ENCODE peak calls at places on chromosome 13, in six cellular contexts. One of them, this sample, is unnamed. For H3K4me1, the result is how much of the 10 kb centered on the place peaks cover.

GRCh38 chr13:77009011-77009410 is 17.1 kb downstream of the CLN5 start:
- DNase-seq in H1: no peak
- DNase-seq in H9: no peak
- DNase-seq in IMR-90: peak
- DNase-seq in trophoblast cell: no peak
- DNase-seq in mesenchymal stem cell: no peak
- DNase-seq in this sample: no peak

GRCh38 chr13:20391597-20392452 is 133.8 kb downstream of the CRYL1 start:
- DNase-seq in H1: no peak
- DNase-seq in IMR-90: no peak
- DNase-seq in mesenchymal stem cell: no peak
- DNase-seq in trophoblast cell: peak
- DNase-seq in H9: no peak
- DNase-seq in this sample: no peak

GRCh38 chr13:42114912-42115311 is 66.5 kb downstream of the DGKH start:
- DNase-seq in H1: no peak
- DNase-seq in IMR-90: no peak
- DNase-seq in H9: no peak
- DNase-seq in trophoblast cell: no peak
- DNase-seq in mesenchymal stem cell: no peak
- DNase-seq in this sample: no peak

GRCh38 chr13:52459668-52460067 is 4.4 kb downstream of the CKAP2 start:
- DNase-seq in mesenchymal stem cell: peak
- DNase-seq in H1: no peak
- DNase-seq in IMR-90: peak
- DNase-seq in H9: no peak
- DNase-seq in trophoblast cell: no peak
- DNase-seq in this sample: no peak

GRCh38 chr13:110576070-110576394 is 14.5 kb upstream of the RAB20 start:
- DNase-seq in H9: no peak
- DNase-seq in mesenchymal stem cell: no peak
- DNase-seq in IMR-90: no peak
- DNase-seq in trophoblast cell: no peak
- DNase-seq in H1: no peak
- DNase-seq in this sample: no peak

GRCh38 chr13:41563501-41564001 is 106.2 kb downstream of the RGCC start:
- DNase-seq in H1: no peak
- DNase-seq in IMR-90: peak
- DNase-seq in H9: no peak
- DNase-seq in mesenchymal stem cell: peak
- DNase-seq in trophoblast cell: no peak
- DNase-seq in this sample: no peak

GRCh38 chr13:33205804-33206221 is 79.7 kb downstream of the STARD13 start:
- DNase-seq in IMR-90: peak
- DNase-seq in H9: no peak
- DNase-seq in trophoblast cell: no peak
- DNase-seq in H1: no peak
- DNase-seq in mesenchymal stem cell: peak
- DNase-seq in this sample: no peak

GRCh38 chr13:94224670-94225069 is 254.8 kb downstream of the DCT start:
- DNase-seq in mesenchymal stem cell: no peak
- DNase-seq in IMR-90: no peak
- DNase-seq in H1: no peak
- DNase-seq in trophoblast cell: no peak
- DNase-seq in H9: no peak
- DNase-seq in this sample: no peak

GRCh38 chr13:46641274-46642081 is 88.5 kb downstream of the LRCH1 start:
- DNase-seq in H1: no peak
- DNase-seq in trophoblast cell: no peak
- DNase-seq in mesenchymal stem cell: peak
- DNase-seq in H9: no peak
- DNase-seq in IMR-90: no peak
- DNase-seq in this sample: no peak

GRCh38 chr13:97976551-97977375 is 23.3 kb downstream of the IPO5 start:
- DNase-seq in H9: peak
- DNase-seq in mesenchymal stem cell: peak
- DNase-seq in H1: no peak
- DNase-seq in IMR-90: no peak
- DNase-seq in trophoblast cell: peak
- DNase-seq in this sample: peak

GRCh38 chr13:110089815-110090214 is 217.1 kb downstream of the COL4A1 start:
- DNase-seq in trophoblast cell: no peak
- DNase-seq in mesenchymal stem cell: no peak
- DNase-seq in IMR-90: no peak
- DNase-seq in H9: no peak
- DNase-seq in H1: no peak
- DNase-seq in this sample: no peak

GRCh38 chr13:99033814-99034213 is 56.0 kb upstream of the DOCK9 start:
- DNase-seq in H9: no peak
- DNase-seq in trophoblast cell: no peak
- DNase-seq in H1: no peak
- DNase-seq in IMR-90: peak
- DNase-seq in mesenchymal stem cell: peak
- DNase-seq in this sample: peak

GRCh38 chr13:110775576-110775975 is 62.1 kb downstream of the ING1 start:
- DNase-seq in trophoblast cell: no peak
- DNase-seq in H9: no peak
- DNase-seq in IMR-90: no peak
- DNase-seq in H1: no peak
- DNase-seq in mesenchymal stem cell: no peak
- DNase-seq in this sample: no peak

GRCh38 chr13:41054212-41054877 is 7.0 kb upstream of the WBP4 start:
- DNase-seq in IMR-90: peak
- DNase-seq in H9: no peak
- DNase-seq in H1: no peak
- DNase-seq in mesenchymal stem cell: peak
- DNase-seq in trophoblast cell: peak
- DNase-seq in this sample: no peak

GRCh38 chr13:46386426-46386995 is 541 bp downstream of the RUBCNL start:
- DNase-seq in mesenchymal stem cell: peak
- DNase-seq in IMR-90: no peak
- DNase-seq in trophoblast cell: no peak
- DNase-seq in H1: no peak
- DNase-seq in H9: no peak
- DNase-seq in this sample: no peak

GRCh38 chr13:100650321-100650720 is 24.3 kb downstream of the TMTC4 start:
- DNase-seq in IMR-90: no peak
- DNase-seq in mesenchymal stem cell: no peak
- DNase-seq in H9: no peak
- DNase-seq in H1: no peak
- DNase-seq in trophoblast cell: no peak
- DNase-seq in this sample: no peak

DNA sequence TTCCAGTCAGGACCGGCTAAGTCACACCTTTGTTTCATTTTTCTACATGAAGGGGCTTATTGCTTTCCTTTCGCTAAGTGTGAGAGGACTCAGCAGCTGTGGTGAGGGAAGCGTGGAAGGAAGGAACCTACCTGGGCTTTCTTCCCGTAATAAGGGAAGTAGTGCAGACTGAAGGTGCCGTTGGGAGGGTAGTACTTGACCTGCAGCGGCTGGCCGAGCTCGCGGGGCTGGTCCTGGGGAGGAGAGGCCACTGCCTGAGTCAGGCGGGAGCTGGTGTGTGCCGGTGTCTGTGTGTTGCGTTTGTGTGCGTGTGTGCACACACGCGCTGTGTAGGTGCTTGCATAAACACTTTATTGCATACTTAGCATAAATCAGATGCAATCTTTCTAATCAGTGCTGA is 7.7 kb downstream of the ATP4B start:
- DNase-seq in IMR-90: no peak
- DNase-seq in trophoblast cell: no peak
- DNase-seq in H9: no peak
- DNase-seq in mesenchymal stem cell: no peak
- DNase-seq in H1: no peak
- DNase-seq in this sample: no peak
- H3K4me1 ChIP-seq in IMR-90: under half
- H3K4me1 ChIP-seq in trophoblast cell: under half
- H3K4me1 ChIP-seq in H9: under half
- H3K4me1 ChIP-seq in mesenchymal stem cell: under half
- H3K4me1 ChIP-seq in H1: under half
- H3K4me1 ChIP-seq in this sample: under half

GRCh38 chr13:24148414-24149305 is 11.9 kb upstream of the SPATA13 start:
- DNase-seq in H9: peak
- DNase-seq in mesenchymal stem cell: peak
- DNase-seq in trophoblast cell: peak
- DNase-seq in H1: peak
- DNase-seq in IMR-90: peak
- DNase-seq in this sample: no peak

GRCh38 chr13:24147570-24147963 is 13.0 kb upstream of the SPATA13 start:
- DNase-seq in H1: no peak
- DNase-seq in trophoblast cell: no peak
- DNase-seq in H9: no peak
- DNase-seq in mesenchymal stem cell: no peak
- DNase-seq in IMR-90: no peak
- DNase-seq in this sample: no peak

GRCh38 chr13:24150613-24151012 is 9.9 kb upstream of the SPATA13 start:
- DNase-seq in trophoblast cell: no peak
- DNase-seq in mesenchymal stem cell: no peak
- DNase-seq in IMR-90: no peak
- DNase-seq in H1: no peak
- DNase-seq in H9: no peak
- DNase-seq in this sample: no peak

GRCh38 chr13:24151864-24152263 is 8.7 kb upstream of the SPATA13 start:
- DNase-seq in H9: no peak
- DNase-seq in IMR-90: no peak
- DNase-seq in H1: no peak
- DNase-seq in mesenchymal stem cell: no peak
- DNase-seq in trophoblast cell: no peak
- DNase-seq in this sample: no peak

DNA sequence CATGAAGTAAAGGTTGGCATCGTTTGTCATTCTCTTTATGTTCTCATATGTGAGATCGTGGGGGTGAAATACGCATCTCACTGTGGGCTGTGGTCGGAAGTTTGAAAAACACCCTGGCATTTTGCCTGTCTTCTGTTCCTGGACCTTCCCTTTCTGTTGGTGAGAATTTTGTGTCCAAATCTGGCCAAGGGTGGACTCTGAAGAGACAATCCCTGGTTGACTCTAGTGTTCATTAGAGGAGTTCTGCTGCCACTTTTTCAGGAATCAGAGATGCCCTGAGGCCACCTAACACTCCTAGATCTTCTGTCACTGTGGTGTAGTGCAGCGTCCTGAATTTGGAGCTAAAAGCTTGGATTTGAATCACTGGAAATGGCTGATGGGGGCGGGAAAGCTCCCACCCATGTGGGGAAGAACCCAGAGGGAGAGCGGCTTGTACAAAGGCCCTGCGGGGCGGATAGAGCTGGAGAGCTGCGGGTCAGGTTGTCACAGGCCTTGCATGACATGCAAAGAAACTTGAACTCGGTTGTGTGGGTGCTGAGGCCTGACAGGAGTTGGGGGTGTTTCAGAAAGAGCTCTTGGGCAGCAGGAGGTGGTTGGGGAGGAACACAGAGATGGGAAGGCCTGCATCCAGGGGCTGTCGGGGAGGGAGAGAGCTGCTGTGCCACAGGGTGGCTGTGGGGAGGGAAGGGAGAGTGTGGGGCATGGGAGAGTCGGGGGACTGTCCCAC is 11.1 kb upstream of the SPATA13 start:
- DNase-seq in H9: no peak
- DNase-seq in trophoblast cell: peak
- DNase-seq in H1: no peak
- DNase-seq in IMR-90: no peak
- DNase-seq in mesenchymal stem cell: no peak
- DNase-seq in this sample: no peak
- H2AK5ac ChIP-seq in H9: no peak
- H2AK5ac ChIP-seq in trophoblast cell: peak
- H2AK5ac ChIP-seq in H1: peak
- H2AK5ac ChIP-seq in IMR-90: peak
- H2AK5ac ChIP-seq in mesenchymal stem cell: peak
- H2AK5ac ChIP-seq in this sample: peak

GRCh38 chr13:67355791-67356190 is 125.7 kb upstream of the PCDH9 start:
- DNase-seq in mesenchymal stem cell: no peak
- DNase-seq in trophoblast cell: no peak
- DNase-seq in IMR-90: no peak
- DNase-seq in H9: no peak
- DNase-seq in H1: no peak
- DNase-seq in this sample: peak
- H2AFZ ChIP-seq in mesenchymal stem cell: no peak
- H2AFZ ChIP-seq in trophoblast cell: no peak
- H2AFZ ChIP-seq in IMR-90: peak
- H2AFZ ChIP-seq in H9: no peak
- H2AFZ ChIP-seq in H1: peak
- H2AFZ ChIP-seq in this sample: peak

DNA sequence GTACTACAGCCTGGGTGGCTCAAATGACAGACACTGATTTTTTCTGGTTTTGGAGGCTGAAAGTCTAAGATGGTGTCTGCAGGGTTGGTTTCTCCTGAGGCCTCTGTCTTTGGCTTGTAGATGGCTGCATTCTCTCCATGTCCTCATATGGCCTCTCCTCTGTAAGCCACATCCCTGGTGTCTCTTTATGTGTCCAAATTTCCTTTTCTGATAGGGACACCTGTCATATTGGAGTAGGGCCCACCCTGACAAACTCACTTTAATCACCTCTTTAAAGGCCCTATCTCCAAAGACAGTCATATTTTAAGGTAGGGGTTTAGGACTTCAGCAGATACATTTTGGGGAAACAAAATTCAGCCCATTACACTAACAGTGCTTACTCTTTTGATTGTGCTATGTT is 32.0 kb upstream of the WASF3 start:
- DNase-seq in IMR-90: no peak
- DNase-seq in trophoblast cell: no peak
- DNase-seq in mesenchymal stem cell: no peak
- DNase-seq in H9: no peak
- DNase-seq in H1: no peak
- DNase-seq in this sample: no peak
- H3K4me1 ChIP-seq in IMR-90: under half
- H3K4me1 ChIP-seq in trophoblast cell: under half
- H3K4me1 ChIP-seq in mesenchymal stem cell: under half
- H3K4me1 ChIP-seq in H9: under half
- H3K4me1 ChIP-seq in H1: under half
- H3K4me1 ChIP-seq in this sample: under half

GRCh38 chr13:75806101-75806500 is 170.0 kb downstream of the LMO7 start:
- DNase-seq in H1: no peak
- DNase-seq in H9: no peak
- DNase-seq in mesenchymal stem cell: no peak
- DNase-seq in IMR-90: peak
- DNase-seq in trophoblast cell: no peak
- DNase-seq in this sample: no peak
- H2AK5ac ChIP-seq in H1: no peak
- H2AK5ac ChIP-seq in H9: no peak
- H2AK5ac ChIP-seq in mesenchymal stem cell: no peak
- H2AK5ac ChIP-seq in IMR-90: no peak
- H2AK5ac ChIP-seq in trophoblast cell: no peak
- H2AK5ac ChIP-seq in this sample: no peak

This sample was measured in neuronal stem cell.